ENCODE peak calls at places on chromosomes 11 and 22, in seven cellular contexts. G is PC-3, A is GM23248, K is H1, P is endothelial cell of umbilical vein, C is astrocyte, Z is fibroblast of lung. Y is an unnamed sample. For H3K36me3, the result is how much of the 10 kb centered on the place peaks cover.

GRCh38 chr11:100860318-100860896 is 173.3 kb downstream of the ARHGAP42 start:
- DNase-seq in G (no peak), A (no peak), K (no peak), P (no peak), C (no peak), Z (no peak), Y (no peak)

GRCh38 chr11:105670811-105671210 is 60.9 kb downstream of the GRIA4 start:
- DNase-seq in G (peak), A (no peak), K (no peak), P (no peak), C (peak), Z (no peak), Y (no peak)

GRCh38 chr11:12642040-12642439 is 32.2 kb upstream of the TEAD1 start:
- DNase-seq in G (no peak), A (peak), K (no peak), P (peak), C (peak), Z (peak), Y (peak)

GRCh38 chr22:27919222-27919942 is at the start of gene PITPNB:
- DNase-seq in G (peak), A (peak), K (peak), P (peak), C (peak), Z (peak), Y (peak)

GRCh38 chr11:125724125-125724524 is 22.0 kb upstream of the PATE1 start:
- DNase-seq in G (peak), A (peak), K (no peak), P (peak), C (peak), Z (peak), Y (peak)

GRCh38 chr11:61922539-61922938 is 5.2 kb upstream of the RAB3IL1 start:
- DNase-seq in G (no peak), A (peak), K (no peak), P (no peak), C (peak), Z (peak), Y (no peak)

GRCh38 chr11:123241874-123242538 is 47.0 kb upstream of the CLMP start:
- DNase-seq in G (no peak), A (peak), K (no peak), P (no peak), C (no peak), Z (no peak), Y (no peak)

GRCh38 chr22:36544107-36544620 is 15.2 kb upstream of the EIF3D start:
- DNase-seq in G (peak), A (peak), K (no peak), P (no peak), C (peak), Z (no peak), Y (peak)

GRCh38 chr11:107757661-107758060 is 45.8 kb upstream of the SLN start:
- DNase-seq in G (peak), A (no peak), K (no peak), P (no peak), C (no peak), Z (no peak), Y (no peak)

GRCh38 chr11:70399681-70400112 is 1.4 kb downstream of the CTTN start:
- DNase-seq in G (peak), A (peak), K (no peak), P (peak), C (peak), Z (peak), Y (peak)

GRCh38 chr22:49826603-49827306 is 918 bp downstream of the BRD1 start:
- DNase-seq in G (no peak), A (peak), K (no peak), P (peak), C (peak), Z (peak), Y (peak)

GRCh38 chr22:21778705-21779363 is 43.2 kb upstream of the YPEL1 start:
- DNase-seq in G (no peak), A (peak), K (no peak), P (no peak), C (peak), Z (peak), Y (peak)

GRCh38 chr11:23006730-23007129 is 146.5 kb upstream of the CCDC179 start:
- DNase-seq in G (no peak), A (no peak), K (no peak), P (no peak), C (no peak), Z (peak), Y (no peak)

GRCh38 chr11:73446766-73447165 is 70.6 kb downstream of the RELT start:
- DNase-seq in G (no peak), A (no peak), K (no peak), P (no peak), C (no peak), Z (no peak), Y (no peak)
- H3K9ac ChIP-seq in G (no peak), A (no peak), K (no peak), P (no peak), C (no peak), Z (no peak), Y (no peak)

GRCh38 chr11:120446802-120447201 is 64.7 kb upstream of the GRIK4 start:
- DNase-seq in G (no peak), A (no peak), K (no peak), P (no peak), C (no peak), Z (no peak), Y (no peak)

GRCh38 chr11:120448240-120448639 is 63.3 kb upstream of the GRIK4 start:
- DNase-seq in G (no peak), A (no peak), K (no peak), P (no peak), C (no peak), Z (no peak), Y (no peak)
- H3K36me3 ChIP-seq in G (under half), A (half or more), K (under half), P (under half), C (half or more), Z (under half), Y (under half)

DNA sequence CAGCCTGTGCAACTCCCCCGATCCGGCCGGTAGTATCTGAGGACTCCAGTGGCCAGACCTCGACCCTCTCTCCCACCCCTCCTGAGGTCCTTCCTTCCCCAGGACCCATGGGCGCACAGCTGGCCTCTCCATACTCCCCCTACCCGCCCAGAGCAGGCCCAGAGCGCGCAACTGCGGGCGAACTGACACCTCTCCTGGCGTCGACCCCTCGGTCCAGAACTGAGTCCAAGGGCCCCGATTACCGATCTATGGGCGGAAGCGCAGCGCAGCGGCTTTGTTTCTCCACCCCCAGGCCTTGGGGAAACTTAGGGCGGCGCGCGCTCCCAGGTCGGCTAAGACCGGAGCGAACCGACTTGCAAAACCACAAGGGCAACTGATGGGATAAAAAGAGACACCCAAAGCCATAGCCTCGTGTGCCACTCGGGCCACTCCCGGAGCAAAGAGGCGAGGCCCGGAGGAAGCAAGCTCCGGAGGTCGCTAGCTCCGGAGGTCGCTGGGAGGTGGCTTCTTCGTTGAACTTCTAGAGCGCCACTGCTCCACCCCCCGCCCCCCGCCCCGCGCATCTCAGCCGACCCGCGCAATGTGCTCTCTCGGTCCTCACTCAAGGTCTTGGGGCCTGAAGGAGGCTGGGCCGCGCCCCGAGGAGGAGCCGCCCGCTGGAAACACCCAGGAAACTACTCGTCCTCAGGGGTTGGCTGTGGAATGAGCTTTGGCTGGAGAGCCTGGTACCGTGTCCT is 9.8 kb upstream of the ALX4 start:
- DNase-seq in G (no peak), A (peak), K (no peak), P (no peak), C (no peak), Z (no peak), Y (peak)
- TF ChIP-seq EZH2 in G (no peak), A (peak), K (peak), P (peak), C (peak), Z (peak), Y (peak)

DNA sequence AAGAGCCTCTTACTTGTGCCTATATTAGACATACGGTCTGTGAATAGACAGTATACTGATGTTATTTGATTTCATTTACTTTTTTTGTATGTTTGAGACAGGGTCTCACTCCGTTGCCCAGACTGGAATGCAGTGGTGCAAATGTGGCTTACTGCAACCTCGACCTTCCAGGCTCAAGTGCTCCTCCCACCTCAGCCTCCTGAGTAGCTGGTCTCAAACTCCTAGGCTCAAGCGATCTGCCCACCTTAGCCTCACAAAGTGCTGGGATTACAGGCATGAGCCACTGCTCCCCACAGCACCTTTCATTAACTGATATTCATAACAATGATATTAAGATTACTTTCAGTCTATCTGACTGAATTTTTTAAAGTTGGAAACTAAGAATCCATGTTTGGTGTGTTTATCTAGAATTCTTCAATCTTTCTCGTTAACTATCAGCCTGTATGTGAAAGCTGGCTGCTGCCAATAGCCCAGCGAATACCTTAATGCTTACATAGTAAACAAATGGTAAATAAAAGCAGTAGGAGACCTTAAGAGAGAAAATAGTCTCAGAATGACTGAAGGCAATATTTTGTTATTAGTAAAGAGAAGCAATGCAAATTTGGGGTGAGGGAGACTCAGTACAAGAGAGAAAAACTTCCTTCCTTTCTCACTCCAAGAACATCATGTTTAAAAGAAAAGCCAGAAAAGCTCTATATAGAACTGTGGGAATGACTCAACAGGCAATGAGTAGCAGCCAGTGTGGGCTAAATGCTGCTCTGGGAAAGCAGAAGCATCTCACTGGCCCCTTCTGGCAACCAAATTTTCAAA is 101.9 kb downstream of the MRTFA start:
- DNase-seq in G (peak), A (peak), K (no peak), P (peak), C (peak), Z (peak), Y (peak)
- H3K9ac ChIP-seq in G (no peak), A (peak), K (no peak), P (no peak), C (peak), Z (no peak), Y (no peak)

DNA sequence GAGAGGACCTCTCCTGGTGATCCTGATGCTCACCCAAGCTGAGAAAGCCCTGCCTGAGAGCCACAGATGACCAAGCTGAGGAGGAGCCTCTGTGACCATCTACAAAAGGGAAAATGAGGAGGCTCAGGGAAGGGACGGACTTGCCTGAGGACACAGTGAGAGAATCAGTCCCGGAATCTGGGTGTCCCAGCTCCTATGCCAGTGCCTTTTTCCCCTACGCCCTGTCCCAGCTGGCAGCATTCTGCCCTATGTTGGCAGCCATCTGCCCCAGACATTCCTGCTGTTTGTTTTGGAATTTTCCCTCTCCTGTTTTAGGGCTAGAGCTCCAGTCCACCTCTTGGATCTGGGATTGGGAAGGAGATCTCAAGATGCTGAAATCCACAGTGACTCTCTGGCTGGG is 54.6 kb downstream of the C11orf58 start:
- DNase-seq in G (no peak), A (no peak), K (no peak), P (no peak), C (no peak), Z (no peak), Y (no peak)
- H3K36me3 ChIP-seq in G (under half), A (under half), K (under half), P (under half), C (under half), Z (under half), Y (under half)

DNA sequence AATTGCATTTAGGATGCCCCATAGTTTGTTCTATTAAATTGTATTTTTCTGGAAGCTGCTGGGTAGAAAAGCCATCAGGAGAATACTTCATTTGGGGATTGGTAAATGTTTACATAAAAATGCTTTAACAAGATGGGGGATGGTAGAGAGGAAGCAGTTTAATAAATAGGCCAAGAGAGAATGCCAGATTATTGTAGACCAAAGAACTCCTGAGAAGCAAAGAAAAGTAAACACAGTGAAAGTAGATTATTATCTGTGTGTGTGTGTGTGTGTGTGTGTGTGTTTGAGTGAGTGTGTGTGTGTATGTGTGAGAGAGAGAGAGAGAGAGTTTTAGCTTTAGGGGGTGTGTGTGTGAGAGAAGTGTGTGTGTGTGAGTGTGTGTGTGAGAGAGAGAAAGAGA is 820.4 kb upstream of the CCDC90B start:
- DNase-seq in G (no peak), A (no peak), K (no peak), P (no peak), C (no peak), Z (no peak), Y (no peak)
- TF ChIP-seq EZH2 in G (no peak), A (no peak), K (no peak), P (no peak), C (no peak), Z (no peak), Y (no peak)

GRCh38 chr22:19963863-19964642 is 22.4 kb upstream of the TXNRD2 start:
- DNase-seq in G (no peak), A (no peak), K (no peak), P (no peak), C (no peak), Z (no peak), Y (no peak)
- H3K9ac ChIP-seq in G (peak), A (no peak), K (no peak), P (no peak), C (no peak), Z (no peak), Y (no peak)

Y was measured in mammary epithelial cell.